ENCODE peak calls at places on chromosome 13, in nine cellular contexts. One of them, this sample, is unnamed.

GRCh38 chr13:108020027-108020426 is 195.3 kb downstream of the LIG4 start:
- DNase-seq in spleen: no peak
- DNase-seq in upper lobe of right lung: no peak
- DNase-seq in CD8-positive, alpha-beta T cell: no peak
- DNase-seq in A549: no peak
- DNase-seq in brain microvascular endothelial cell: no peak
- DNase-seq in CD4-positive, alpha-beta T cell: no peak
- DNase-seq in gastrocnemius medialis: no peak
- DNase-seq in transverse colon: no peak
- DNase-seq in this sample: no peak

GRCh38 chr13:48094404-48094780 is 512 bp downstream of the MED4 start:
- DNase-seq in spleen: no peak
- DNase-seq in upper lobe of right lung: no peak
- DNase-seq in CD8-positive, alpha-beta T cell: no peak
- DNase-seq in A549: no peak
- DNase-seq in brain microvascular endothelial cell: no peak
- DNase-seq in CD4-positive, alpha-beta T cell: no peak
- DNase-seq in gastrocnemius medialis: no peak
- DNase-seq in transverse colon: no peak
- DNase-seq in this sample: peak; percentile 23

GRCh38 chr13:77544765-77545316 is 9.3 kb downstream of the SCEL start:
- DNase-seq in spleen: no peak
- DNase-seq in upper lobe of right lung: no peak
- DNase-seq in CD8-positive, alpha-beta T cell: no peak
- DNase-seq in A549: no peak
- DNase-seq in brain microvascular endothelial cell: no peak
- DNase-seq in CD4-positive, alpha-beta T cell: no peak
- DNase-seq in gastrocnemius medialis: no peak
- DNase-seq in transverse colon: no peak
- DNase-seq in this sample: no peak

GRCh38 chr13:102440259-102440936 is 38.5 kb upstream of the FGF14 start:
- DNase-seq in spleen: no peak
- DNase-seq in upper lobe of right lung: peak; percentile 69
- DNase-seq in CD8-positive, alpha-beta T cell: no peak
- DNase-seq in A549: no peak
- DNase-seq in brain microvascular endothelial cell: no peak
- DNase-seq in CD4-positive, alpha-beta T cell: no peak
- DNase-seq in gastrocnemius medialis: no peak
- DNase-seq in transverse colon: peak; percentile 42
- DNase-seq in this sample: peak; percentile 29

GRCh38 chr13:110347535-110348308 is 40.6 kb downstream of the COL4A2 start:
- DNase-seq in spleen: no peak
- DNase-seq in upper lobe of right lung: no peak
- DNase-seq in CD8-positive, alpha-beta T cell: no peak
- DNase-seq in A549: peak; percentile 84
- DNase-seq in brain microvascular endothelial cell: peak; percentile 88
- DNase-seq in CD4-positive, alpha-beta T cell: no peak
- DNase-seq in gastrocnemius medialis: no peak
- DNase-seq in transverse colon: no peak
- DNase-seq in this sample: peak; percentile 92

GRCh38 chr13:72437458-72437857 is 290.0 kb downstream of the MZT1 start:
- DNase-seq in spleen: no peak
- DNase-seq in upper lobe of right lung: no peak
- DNase-seq in CD8-positive, alpha-beta T cell: no peak
- DNase-seq in A549: no peak
- DNase-seq in brain microvascular endothelial cell: peak; percentile 55
- DNase-seq in CD4-positive, alpha-beta T cell: no peak
- DNase-seq in gastrocnemius medialis: no peak
- DNase-seq in transverse colon: no peak
- DNase-seq in this sample: no peak

GRCh38 chr13:75258159-75258782 is 223.7 kb downstream of the TBC1D4 start:
- DNase-seq in spleen: no peak
- DNase-seq in upper lobe of right lung: no peak
- DNase-seq in CD8-positive, alpha-beta T cell: no peak
- DNase-seq in A549: peak; percentile 33
- DNase-seq in brain microvascular endothelial cell: no peak
- DNase-seq in CD4-positive, alpha-beta T cell: no peak
- DNase-seq in gastrocnemius medialis: no peak
- DNase-seq in transverse colon: no peak
- DNase-seq in this sample: peak; percentile 13

GRCh38 chr13:31982540-31982939 is 49.0 kb upstream of the FRY start:
- DNase-seq in spleen: no peak
- DNase-seq in upper lobe of right lung: peak; percentile 84
- DNase-seq in CD8-positive, alpha-beta T cell: no peak
- DNase-seq in A549: peak; percentile 76
- DNase-seq in brain microvascular endothelial cell: peak; percentile 99
- DNase-seq in CD4-positive, alpha-beta T cell: no peak
- DNase-seq in gastrocnemius medialis: peak; percentile 17
- DNase-seq in transverse colon: peak; percentile 45
- DNase-seq in this sample: peak; percentile 64

GRCh38 chr13:75372517-75372916 is 109.5 kb downstream of the TBC1D4 start:
- DNase-seq in spleen: no peak
- DNase-seq in upper lobe of right lung: no peak
- DNase-seq in CD8-positive, alpha-beta T cell: no peak
- DNase-seq in A549: peak; percentile 41
- DNase-seq in brain microvascular endothelial cell: peak; percentile 48
- DNase-seq in CD4-positive, alpha-beta T cell: no peak
- DNase-seq in gastrocnemius medialis: no peak
- DNase-seq in transverse colon: no peak
- DNase-seq in this sample: peak; percentile 50

GRCh38 chr13:42883771-42884170 is 102.4 kb downstream of the FAM216B start:
- DNase-seq in spleen: no peak
- DNase-seq in upper lobe of right lung: no peak
- DNase-seq in CD8-positive, alpha-beta T cell: no peak
- DNase-seq in A549: peak; percentile 21
- DNase-seq in brain microvascular endothelial cell: peak; percentile 63
- DNase-seq in CD4-positive, alpha-beta T cell: no peak
- DNase-seq in gastrocnemius medialis: no peak
- DNase-seq in transverse colon: peak; percentile 43
- DNase-seq in this sample: no peak

GRCh38 chr13:39159971-39160370 is 121.7 kb downstream of the NHLRC3 start:
- DNase-seq in spleen: no peak
- DNase-seq in upper lobe of right lung: no peak
- DNase-seq in CD8-positive, alpha-beta T cell: no peak
- DNase-seq in A549: no peak
- DNase-seq in brain microvascular endothelial cell: no peak
- DNase-seq in CD4-positive, alpha-beta T cell: no peak
- DNase-seq in gastrocnemius medialis: no peak
- DNase-seq in transverse colon: no peak
- DNase-seq in this sample: no peak

GRCh38 chr13:109968876-109969577 is 182.6 kb upstream of the IRS2 start:
- DNase-seq in spleen: no peak
- DNase-seq in upper lobe of right lung: no peak
- DNase-seq in CD8-positive, alpha-beta T cell: no peak
- DNase-seq in A549: no peak
- DNase-seq in brain microvascular endothelial cell: no peak
- DNase-seq in CD4-positive, alpha-beta T cell: no peak
- DNase-seq in gastrocnemius medialis: peak; percentile 39
- DNase-seq in transverse colon: no peak
- DNase-seq in this sample: no peak

GRCh38 chr13:38582133-38582532 is 104.7 kb upstream of the FREM2 start:
- DNase-seq in spleen: no peak
- DNase-seq in upper lobe of right lung: no peak
- DNase-seq in CD8-positive, alpha-beta T cell: no peak
- DNase-seq in A549: peak; percentile 32
- DNase-seq in brain microvascular endothelial cell: peak; percentile 26
- DNase-seq in CD4-positive, alpha-beta T cell: no peak
- DNase-seq in gastrocnemius medialis: no peak
- DNase-seq in transverse colon: no peak
- DNase-seq in this sample: peak; percentile 23

GRCh38 chr13:24033527-24034302 is 126.8 kb upstream of the SPATA13 start:
- DNase-seq in spleen: no peak
- DNase-seq in upper lobe of right lung: no peak
- DNase-seq in CD8-positive, alpha-beta T cell: no peak
- DNase-seq in A549: no peak
- DNase-seq in brain microvascular endothelial cell: peak; percentile 21
- DNase-seq in CD4-positive, alpha-beta T cell: no peak
- DNase-seq in gastrocnemius medialis: no peak
- DNase-seq in transverse colon: no peak
- DNase-seq in this sample: no peak

GRCh38 chr13:28273919-28274318 is 135.6 kb downstream of the PAN3 start:
- DNase-seq in spleen: no peak
- DNase-seq in upper lobe of right lung: no peak
- DNase-seq in CD8-positive, alpha-beta T cell: no peak
- DNase-seq in A549: no peak
- DNase-seq in brain microvascular endothelial cell: no peak
- DNase-seq in CD4-positive, alpha-beta T cell: no peak
- DNase-seq in gastrocnemius medialis: no peak
- DNase-seq in transverse colon: no peak
- DNase-seq in this sample: no peak

GRCh38 chr13:97627566-97627965 is 193.6 kb downstream of the RAP2A start:
- DNase-seq in spleen: no peak
- DNase-seq in upper lobe of right lung: no peak
- DNase-seq in CD8-positive, alpha-beta T cell: no peak
- DNase-seq in A549: peak; percentile 31
- DNase-seq in brain microvascular endothelial cell: peak; percentile 90
- DNase-seq in CD4-positive, alpha-beta T cell: no peak
- DNase-seq in gastrocnemius medialis: peak; percentile 78
- DNase-seq in transverse colon: no peak
- DNase-seq in this sample: peak; percentile 18

GRCh38 chr13:80802946-80803345 is 462.0 kb upstream of the SPRY2 start:
- DNase-seq in spleen: no peak
- DNase-seq in upper lobe of right lung: no peak
- DNase-seq in CD8-positive, alpha-beta T cell: no peak
- DNase-seq in A549: no peak
- DNase-seq in brain microvascular endothelial cell: no peak
- DNase-seq in CD4-positive, alpha-beta T cell: no peak
- DNase-seq in gastrocnemius medialis: no peak
- DNase-seq in transverse colon: no peak
- DNase-seq in this sample: no peak

GRCh38 chr13:102784501-102784900 is 10.9 kb upstream of the TEX30 start:
- DNase-seq in spleen: no peak
- DNase-seq in upper lobe of right lung: no peak
- DNase-seq in CD8-positive, alpha-beta T cell: no peak
- DNase-seq in A549: no peak
- DNase-seq in brain microvascular endothelial cell: no peak
- DNase-seq in CD4-positive, alpha-beta T cell: no peak
- DNase-seq in gastrocnemius medialis: no peak
- DNase-seq in transverse colon: no peak
- DNase-seq in this sample: no peak

GRCh38 chr13:99224019-99224418 is 23.4 kb downstream of the UBAC2 start:
- DNase-seq in spleen: no peak
- DNase-seq in upper lobe of right lung: no peak
- DNase-seq in CD8-positive, alpha-beta T cell: no peak
- DNase-seq in A549: no peak
- DNase-seq in brain microvascular endothelial cell: no peak
- DNase-seq in CD4-positive, alpha-beta T cell: no peak
- DNase-seq in gastrocnemius medialis: no peak
- DNase-seq in transverse colon: no peak
- DNase-seq in this sample: no peak

GRCh38 chr13:111518161-111518791 is 197.8 kb downstream of the TEX29 start:
- DNase-seq in spleen: peak; percentile 32
- DNase-seq in upper lobe of right lung: no peak
- DNase-seq in CD8-positive, alpha-beta T cell: no peak
- DNase-seq in A549: peak; percentile 12
- DNase-seq in brain microvascular endothelial cell: no peak
- DNase-seq in CD4-positive, alpha-beta T cell: no peak
- DNase-seq in gastrocnemius medialis: no peak
- DNase-seq in transverse colon: no peak
- DNase-seq in this sample: no peak
- TF ChIP-seq CTCF in spleen: no peak
- TF ChIP-seq CTCF in upper lobe of right lung: no peak
- TF ChIP-seq CTCF in CD8-positive, alpha-beta T cell: no peak
- TF ChIP-seq CTCF in A549: no peak
- TF ChIP-seq CTCF in brain microvascular endothelial cell: no peak
- TF ChIP-seq CTCF in CD4-positive, alpha-beta T cell: no peak
- TF ChIP-seq CTCF in gastrocnemius medialis: no peak
- TF ChIP-seq CTCF in transverse colon: no peak
- TF ChIP-seq CTCF in this sample: no peak

GRCh38 chr13:40351537-40352384 is 314.7 kb downstream of the FOXO1 start:
- DNase-seq in spleen: no peak
- DNase-seq in upper lobe of right lung: no peak
- DNase-seq in CD8-positive, alpha-beta T cell: no peak
- DNase-seq in A549: no peak
- DNase-seq in brain microvascular endothelial cell: no peak
- DNase-seq in CD4-positive, alpha-beta T cell: no peak
- DNase-seq in gastrocnemius medialis: no peak
- DNase-seq in transverse colon: no peak
- DNase-seq in this sample: no peak
- H3K27ac ChIP-seq in spleen: peak overlapping the region; percentile 29
- H3K27ac ChIP-seq in upper lobe of right lung: peak overlapping the region; percentile 72
- H3K27ac ChIP-seq in CD8-positive, alpha-beta T cell: no peak overlapping the region
- H3K27ac ChIP-seq in A549: no peak overlapping the region
- H3K27ac ChIP-seq in brain microvascular endothelial cell: no peak overlapping the region
- H3K27ac ChIP-seq in CD4-positive, alpha-beta T cell: no peak overlapping the region
- H3K27ac ChIP-seq in gastrocnemius medialis: peak overlapping the region; percentile 88
- H3K27ac ChIP-seq in transverse colon: peak overlapping the region; percentile 16
- H3K27ac ChIP-seq in this sample: peak overlapping the region; percentile 34

GRCh38 chr13:49646688-49647087 is 18.4 kb downstream of the ARL11 start:
- DNase-seq in spleen: no peak
- DNase-seq in upper lobe of right lung: no peak
- DNase-seq in CD8-positive, alpha-beta T cell: no peak
- DNase-seq in A549: no peak
- DNase-seq in brain microvascular endothelial cell: no peak
- DNase-seq in CD4-positive, alpha-beta T cell: no peak
- DNase-seq in gastrocnemius medialis: no peak
- DNase-seq in transverse colon: no peak
- DNase-seq in this sample: no peak

GRCh38 chr13:49649963-49650312 is 21.6 kb downstream of the ARL11 start:
- DNase-seq in spleen: no peak
- DNase-seq in upper lobe of right lung: no peak
- DNase-seq in CD8-positive, alpha-beta T cell: no peak
- DNase-seq in A549: no peak
- DNase-seq in brain microvascular endothelial cell: no peak
- DNase-seq in CD4-positive, alpha-beta T cell: no peak
- DNase-seq in gastrocnemius medialis: peak; percentile 83
- DNase-seq in transverse colon: no peak
- DNase-seq in this sample: no peak

GRCh38 chr13:49651775-49652690 is 23.7 kb downstream of the ARL11 start:
- DNase-seq in spleen: no peak
- DNase-seq in upper lobe of right lung: no peak
- DNase-seq in CD8-positive, alpha-beta T cell: no peak
- DNase-seq in A549: no peak
- DNase-seq in brain microvascular endothelial cell: no peak
- DNase-seq in CD4-positive, alpha-beta T cell: no peak
- DNase-seq in gastrocnemius medialis: peak; percentile 87
- DNase-seq in transverse colon: no peak
- DNase-seq in this sample: no peak

GRCh38 chr13:49652691-49653305 is 24.5 kb downstream of the ARL11 start:
- DNase-seq in spleen: no peak
- DNase-seq in upper lobe of right lung: no peak
- DNase-seq in CD8-positive, alpha-beta T cell: no peak
- DNase-seq in A549: peak; percentile 52
- DNase-seq in brain microvascular endothelial cell: no peak
- DNase-seq in CD4-positive, alpha-beta T cell: no peak
- DNase-seq in gastrocnemius medialis: peak; percentile 65
- DNase-seq in transverse colon: peak; percentile 32
- DNase-seq in this sample: peak; percentile 55

GRCh38 chr13:49649244-49649962 is 21.1 kb downstream of the ARL11 start:
- DNase-seq in spleen: no peak
- DNase-seq in upper lobe of right lung: no peak
- DNase-seq in CD8-positive, alpha-beta T cell: no peak
- DNase-seq in A549: peak; percentile 41
- DNase-seq in brain microvascular endothelial cell: peak; percentile 22
- DNase-seq in CD4-positive, alpha-beta T cell: no peak
- DNase-seq in gastrocnemius medialis: no peak
- DNase-seq in transverse colon: no peak
- DNase-seq in this sample: peak; percentile 21
- TF ChIP-seq CTCF in spleen: no peak
- TF ChIP-seq CTCF in upper lobe of right lung: peak; percentile 37
- TF ChIP-seq CTCF in CD8-positive, alpha-beta T cell: no peak
- TF ChIP-seq CTCF in A549: peak; percentile 43
- TF ChIP-seq CTCF in brain microvascular endothelial cell: peak; percentile 68
- TF ChIP-seq CTCF in CD4-positive, alpha-beta T cell: no peak
- TF ChIP-seq CTCF in gastrocnemius medialis: peak; percentile 24
- TF ChIP-seq CTCF in transverse colon: no peak
- TF ChIP-seq CTCF in this sample: no peak

GRCh38 chr13:73672492-73672891 is 461.7 kb downstream of the KLF12 start:
- DNase-seq in spleen: no peak
- DNase-seq in upper lobe of right lung: no peak
- DNase-seq in CD8-positive, alpha-beta T cell: no peak
- DNase-seq in A549: peak; percentile 46
- DNase-seq in brain microvascular endothelial cell: no peak
- DNase-seq in CD4-positive, alpha-beta T cell: no peak
- DNase-seq in gastrocnemius medialis: no peak
- DNase-seq in transverse colon: no peak
- DNase-seq in this sample: no peak
- H3K27ac ChIP-seq in spleen: no peak overlapping the region
- H3K27ac ChIP-seq in upper lobe of right lung: no peak overlapping the region
- H3K27ac ChIP-seq in CD8-positive, alpha-beta T cell: no peak overlapping the region
- H3K27ac ChIP-seq in A549: no peak overlapping the region
- H3K27ac ChIP-seq in brain microvascular endothelial cell: no peak overlapping the region
- H3K27ac ChIP-seq in CD4-positive, alpha-beta T cell: no peak overlapping the region
- H3K27ac ChIP-seq in gastrocnemius medialis: no peak overlapping the region
- H3K27ac ChIP-seq in transverse colon: peak overlapping the region; percentile 72
- H3K27ac ChIP-seq in this sample: no peak overlapping the region

This sample was measured in RWPE1.